ENCODE peak calls at places on chromosomes 2 and 18, in five cellular contexts. A is A549, R is HepG2, V is K562, X is IMR-90. N is an unnamed sample.
A peak's percentile ranks its signal among the peaks of the same experiment; 100 is the strongest.

GRCh38 chr2:162968306-162968705 is 129.7 kb upstream of the KCNH7 start:
- DNase-seq in X (no peak), R (no peak), V (no peak), A (no peak), N (no peak)

GRCh38 chr2:157894694-157895450 is 18.7 kb upstream of the ACVR1 start:
- DNase-seq in R (no peak), A (no peak), V (no peak), X (peak; percentile 84), N (no peak)

GRCh38 chr2:230877131-230877736 is 12.5 kb downstream of the ITM2C start:
- DNase-seq in V (no peak), R (no peak), X (no peak), A (no peak), N (peak; percentile 38)

GRCh38 chr2:124112966-124113365 is 87.9 kb downstream of the CNTNAP5 start:
- DNase-seq in V (no peak), A (no peak), R (no peak), X (peak; percentile 5), N (no peak)

GRCh38 chr18:64405161-64405560 is 256.3 kb upstream of the LINC00305 start:
- DNase-seq in A (no peak), R (no peak), X (peak; percentile 16), V (no peak), N (no peak)

GRCh38 chr2:160534996-160535395 is 41.4 kb upstream of the RBMS1 start:
- DNase-seq in R (no peak), X (no peak), A (no peak), V (no peak), N (no peak)

GRCh38 chr2:216286616-216287231 is 85.6 kb downstream of the MARCHF4 start:
- DNase-seq in A (no peak), V (peak; percentile 13), X (no peak), R (no peak), N (no peak)

GRCh38 chr2:99957724-99958123 is 184.7 kb downstream of the AFF3 start:
- DNase-seq in V (no peak), R (no peak), A (no peak), X (peak; percentile 44), N (no peak)

GRCh38 chr2:157442136-157442535 is 1.8 kb downstream of the CYTIP start:
- DNase-seq in R (no peak), A (no peak), X (no peak), V (no peak), N (no peak)

GRCh38 chr2:7999683-8000476 is 682.0 kb upstream of the ID2 start:
- DNase-seq in X (no peak), R (peak; percentile 27), V (no peak), A (no peak), N (no peak)

GRCh38 chr18:69408522-69408921 is 7.8 kb downstream of the DOK6 start:
- DNase-seq in X (no peak), A (no peak), V (no peak), R (no peak), N (no peak)

GRCh38 chr2:31553362-31553761 is 27.4 kb downstream of the SRD5A2 start:
- DNase-seq in X (no peak), V (no peak), A (no peak), R (no peak), N (no peak)

GRCh38 chr18:25420091-25420490 is 68.1 kb upstream of the ZNF521 start:
- DNase-seq in A (no peak), V (no peak), R (no peak), X (no peak), N (no peak)

GRCh38 chr18:13136689-13137040 is 81.9 kb upstream of the LDLRAD4 start:
- DNase-seq in R (no peak), X (no peak), V (no peak), A (no peak), N (peak; percentile 58)

GRCh38 chr2:144452169-144453038 is 67.5 kb downstream of the ZEB2 start:
- DNase-seq in V (peak; percentile 49), X (peak; percentile 49), R (no peak), A (peak; percentile 2), N (no peak)

GRCh38 chr2:198296665-198297308 is 492.4 kb downstream of the PLCL1 start:
- DNase-seq in V (peak; percentile 60), R (peak; percentile 59), X (peak; percentile 40), A (peak; percentile 26), N (peak; percentile 70)

GRCh38 chr18:8990276-8991031 is 112.0 kb upstream of the NDUFV2 start:
- DNase-seq in A (no peak), V (no peak), X (no peak), R (no peak), N (no peak)

GRCh38 chr2:85851253-85851955 is 37.4 kb downstream of the ST3GAL5 start:
- DNase-seq in A (no peak), V (no peak), R (no peak), X (no peak), N (no peak)

GRCh38 chr2:152542344-152542994 is 174.8 kb downstream of the PRPF40A start:
- DNase-seq in A (no peak), V (no peak), R (peak; percentile 40), X (no peak), N (no peak)

GRCh38 chr2:231348173-231348572 is 47.3 kb upstream of the B3GNT7 start:
- DNase-seq in R (peak; percentile 28), A (no peak), X (no peak), V (no peak), N (no peak)

GRCh38 chr2:196925768-196926561 is 542 bp downstream of the PGAP1 start:
- DNase-seq in A (peak; percentile 28), R (peak; percentile 10), X (peak; percentile 26), V (peak; percentile 6), N (peak; percentile 64)

DNA sequence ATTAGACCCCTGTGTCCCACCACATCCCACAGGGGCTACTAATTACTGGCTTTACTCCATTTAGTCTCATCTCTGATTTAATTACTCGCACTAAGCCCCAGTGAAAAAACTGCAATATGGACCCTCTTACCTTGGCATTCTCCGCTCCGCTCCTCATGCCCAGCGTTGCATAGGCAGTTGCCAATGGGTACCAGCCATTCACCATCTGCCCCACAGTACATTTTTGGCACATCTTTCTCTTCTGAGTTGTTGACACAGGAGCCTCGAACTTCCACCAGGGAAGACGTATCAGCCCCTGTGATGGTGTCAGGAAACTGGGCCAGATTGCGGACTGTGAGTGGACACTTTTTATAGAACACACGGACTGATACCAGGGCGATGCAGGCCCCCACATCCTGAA is 8.5 kb downstream of the EPHA4 start:
- DNase-seq in R (no peak), V (no peak), A (no peak), X (no peak), N (no peak)
- TF ChIP-seq MAFK in R (no peak), V (no peak), A (no peak), X (no peak), N (no peak)

GRCh38 chr2:207692206-207693065 is 19.0 kb upstream of the CCNYL1 start:
- DNase-seq in A (peak; percentile 50), R (peak; percentile 58), V (peak; percentile 24), X (peak; percentile 4), N (no peak)
- TF ChIP-seq MAFK in A (no peak), R (no peak), V (no peak), X (no peak), N (no peak)

GRCh38 chr2:95380731-95381130 is 21.8 kb upstream of the FAHD2A start:
- DNase-seq in A (no peak), X (no peak), R (no peak), V (no peak), N (no peak)
- TF ChIP-seq MAFK in A (no peak), X (no peak), R (no peak), V (no peak), N (no peak)

GRCh38 chr2:24950100-24950499 is 21.7 kb downstream of the DNAJC27 start:
- DNase-seq in V (no peak), X (no peak), A (no peak), R (no peak), N (no peak)
- TF ChIP-seq MAFK in V (peak; percentile 68), X (peak; percentile 83), A (peak; percentile 93), R (peak; percentile 94), N (no peak)

GRCh38 chr2:202436631-202437030 is 60.5 kb downstream of the BMPR2 start:
- DNase-seq in X (peak; percentile 21), A (no peak), V (no peak), R (no peak), N (no peak)
- TF ChIP-seq MAFK in X (no peak), A (no peak), V (no peak), R (no peak), N (no peak)

DNA sequence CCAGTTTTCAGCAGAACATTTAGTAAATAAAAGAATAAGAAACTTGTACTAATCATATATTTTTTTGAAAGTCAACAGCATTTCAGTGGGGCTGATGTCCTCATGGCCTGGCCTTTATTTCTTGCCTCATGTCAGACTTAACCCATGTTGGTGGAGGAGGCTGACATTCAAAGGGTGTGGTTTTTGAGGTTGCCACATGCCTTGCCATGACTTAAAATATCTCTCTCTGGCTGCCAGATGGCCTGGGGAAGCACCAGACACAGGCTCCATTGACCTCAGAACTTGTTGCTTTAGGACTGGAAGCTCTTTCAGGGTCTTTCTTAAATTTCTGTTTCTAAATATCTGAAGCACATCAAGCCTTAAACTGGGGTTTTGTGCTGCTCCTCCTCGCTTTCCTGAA is 32.5 kb upstream of the CD28 start:
- DNase-seq in A (no peak), R (no peak), V (no peak), X (no peak), N (no peak)
- TF ChIP-seq MAFK in A (no peak), R (no peak), V (no peak), X (no peak), N (no peak)

GRCh38 chr18:7844017-7844416 is 276.9 kb downstream of the PTPRM start:
- DNase-seq in A (no peak), V (no peak), R (no peak), X (peak; percentile 33), N (no peak)

GRCh38 chr18:7846315-7846714 is 279.2 kb downstream of the PTPRM start:
- DNase-seq in V (no peak), X (no peak), A (no peak), R (no peak), N (no peak)

GRCh38 chr18:7847357-7847756 is 280.2 kb downstream of the PTPRM start:
- DNase-seq in X (no peak), R (no peak), V (no peak), A (no peak), N (no peak)

GRCh38 chr18:7847988-7848387 is 280.9 kb downstream of the PTPRM start:
- DNase-seq in V (no peak), R (no peak), X (peak; percentile 18), A (no peak), N (no peak)

GRCh38 chr18:7844418-7844817 is 277.3 kb downstream of the PTPRM start:
- DNase-seq in A (no peak), V (no peak), X (peak; percentile 42), R (no peak), N (no peak)
- TF ChIP-seq MAFK in A (no peak), V (no peak), X (no peak), R (no peak), N (no peak)